ENCODE peak calls at places on chromosome 20, in nine cellular contexts. X, L, Q, M, T, S, N, G and P are unnamed samples.

GRCh38 chr20:62376112-62377063 is 9.3 kb upstream of the LAMA5 start:
- DNase-seq in X (peak), L (peak), Q (peak), M (no peak), T (peak), S (peak), N (no peak), G (peak), P (no peak)

GRCh38 chr20:35269055-35269781 is 8.7 kb downstream of the MMP24OS start:
- DNase-seq in X (peak), L (peak), Q (peak), M (no peak), T (peak), S (peak), N (peak), G (peak), P (no peak)

GRCh38 chr20:63620991-63621390 is 5.9 kb downstream of the GMEB2 start:
- DNase-seq in X (no peak), L (no peak), Q (no peak), M (no peak), T (no peak), S (no peak), N (no peak), G (no peak), P (no peak)

GRCh38 chr20:1635291-1635979 is 15.6 kb upstream of the SIRPB1 start:
- DNase-seq in X (no peak), L (no peak), Q (no peak), M (no peak), T (no peak), S (no peak), N (no peak), G (no peak), P (no peak)

GRCh38 chr20:62642666-62643520 is 590 bp downstream of the SLCO4A1 start:
- DNase-seq in X (peak), L (no peak), Q (peak), M (no peak), T (peak), S (peak), N (peak), G (peak), P (no peak)

GRCh38 chr20:64244870-64245603 is 10.5 kb upstream of the PCMTD2 start:
- DNase-seq in X (no peak), L (no peak), Q (no peak), M (no peak), T (no peak), S (no peak), N (no peak), G (no peak), P (no peak)

GRCh38 chr20:54263266-54263665 is 55.4 kb downstream of the PFDN4 start:
- DNase-seq in X (no peak), L (no peak), Q (no peak), M (no peak), T (peak), S (no peak), N (no peak), G (peak), P (no peak)

GRCh38 chr20:46827718-46828458 is 66.8 kb upstream of the EYA2 start:
- DNase-seq in X (no peak), L (no peak), Q (no peak), M (no peak), T (no peak), S (no peak), N (no peak), G (no peak), P (no peak)

GRCh38 chr20:61288331-61288784 is 36.3 kb downstream of the CDH4 start:
- DNase-seq in X (no peak), L (no peak), Q (no peak), M (no peak), T (no peak), S (no peak), N (no peak), G (no peak), P (no peak)

GRCh38 chr20:60349418-60349817 is 391.2 kb downstream of the CDH26 start:
- DNase-seq in X (no peak), L (no peak), Q (no peak), M (no peak), T (no peak), S (no peak), N (no peak), G (no peak), P (no peak)

GRCh38 chr20:43389839-43390626 is 67.7 kb upstream of the SRSF6 start:
- DNase-seq in X (no peak), L (no peak), Q (peak), M (no peak), T (no peak), S (no peak), N (no peak), G (no peak), P (no peak)

GRCh38 chr20:45798935-45799642 is 7.3 kb downstream of the DNTTIP1 start:
- DNase-seq in X (peak), L (peak), Q (peak), M (no peak), T (peak), S (peak), N (peak), G (peak), P (peak)

GRCh38 chr20:19981091-19981490 is 36.1 kb upstream of the NAA20 start:
- DNase-seq in X (peak), L (no peak), Q (no peak), M (no peak), T (peak), S (no peak), N (no peak), G (peak), P (no peak)

GRCh38 chr20:44736170-44737021 is 9.3 kb upstream of the KCNK15 start:
- DNase-seq in X (peak), L (peak), Q (peak), M (no peak), T (peak), S (no peak), N (no peak), G (peak), P (peak)

GRCh38 chr20:18613553-18613952 is 25.7 kb downstream of the DTD1 start:
- DNase-seq in X (peak), L (peak), Q (no peak), M (no peak), T (no peak), S (no peak), N (no peak), G (no peak), P (no peak)

GRCh38 chr20:33262658-33263065 is 20.4 kb upstream of the BPIFB1 start:
- DNase-seq in X (peak), L (peak), Q (peak), M (no peak), T (peak), S (peak), N (no peak), G (peak), P (peak)

GRCh38 chr20:63940071-63940471 is 16.1 kb downstream of the UCKL1 start:
- DNase-seq in X (no peak), L (no peak), Q (no peak), M (no peak), T (no peak), S (no peak), N (no peak), G (no peak), P (no peak)

GRCh38 chr20:61976275-61976649 is 89.4 kb downstream of the TAF4 start:
- DNase-seq in X (no peak), L (no peak), Q (no peak), M (no peak), T (no peak), S (no peak), N (no peak), G (no peak), P (no peak)

GRCh38 chr20:6882911-6883310 is 115.4 kb downstream of the BMP2 start:
- DNase-seq in X (peak), L (peak), Q (no peak), M (no peak), T (no peak), S (no peak), N (no peak), G (peak), P (no peak)

GRCh38 chr20:54155736-54156317 is 18.0 kb downstream of the CYP24A1 start:
- DNase-seq in X (no peak), L (no peak), Q (no peak), M (no peak), T (no peak), S (no peak), N (no peak), G (no peak), P (no peak)

GRCh38 chr20:1894951-1895673 is at the start of gene SIRPA:
- DNase-seq in X (peak), L (no peak), Q (peak), M (no peak), T (peak), S (no peak), N (peak), G (peak), P (no peak)